ENCODE peak calls at places on chromosomes 5 and 9, in seven cellular contexts. Y, K, G, M, C, R and F are unnamed samples.

GRCh38 chr5:51832934-51833470 is 449.8 kb downstream of the ISL1 start:
- DNase-seq in Y (no peak), K (no peak), G (no peak), M (no peak), C (no peak), R (no peak), F (no peak)

GRCh38 chr9:137454506-137455360 is 4.4 kb downstream of the NSMF start:
- DNase-seq in Y (no peak), K (no peak), G (no peak), M (peak; percentile 72), C (peak; percentile 80), R (no peak), F (no peak)

GRCh38 chr9:3342159-3342777 is 183.5 kb downstream of the RFX3 start:
- DNase-seq in Y (no peak), K (no peak), G (no peak), M (no peak), C (no peak), R (no peak), F (no peak)

GRCh38 chr5:178590141-178590923 is at the start of gene COL23A1:
- DNase-seq in Y (no peak), K (peak; percentile 60), G (no peak), M (peak; percentile 40), C (peak; percentile 89), R (no peak), F (no peak)

GRCh38 chr9:122998448-122998847 is 35.0 kb upstream of the GPR21 start:
- DNase-seq in Y (no peak), K (no peak), G (no peak), M (no peak), C (no peak), R (no peak), F (no peak)

GRCh38 chr9:85118990-85119755 is 449.6 kb downstream of the NTRK2 start:
- DNase-seq in Y (no peak), K (no peak), G (no peak), M (no peak), C (no peak), R (no peak), F (no peak)

GRCh38 chr9:81264516-81264915 is 424.8 kb downstream of the TLE1 start:
- DNase-seq in Y (no peak), K (no peak), G (no peak), M (no peak), C (no peak), R (no peak), F (no peak)

GRCh38 chr5:180129291-180130190 is 58.0 kb upstream of the RNF130 start:
- DNase-seq in Y (no peak), K (peak; percentile 8), G (no peak), M (no peak), C (no peak), R (no peak), F (no peak)

GRCh38 chr5:3177338-3177737 is 418.3 kb upstream of the IRX1 start:
- DNase-seq in Y (no peak), K (no peak), G (no peak), M (no peak), C (no peak), R (no peak), F (no peak)

GRCh38 chr5:32076699-32077695 is 97.1 kb downstream of the GOLPH3 start:
- DNase-seq in Y (peak; percentile 10), K (peak; percentile 68), G (peak; percentile 42), M (peak; percentile 68), C (no peak), R (peak; percentile 48), F (no peak)

GRCh38 chr9:130213898-130214761 is 41.9 kb downstream of the NCS1 start:
- DNase-seq in Y (no peak), K (no peak), G (no peak), M (no peak), C (peak; percentile 49), R (peak; percentile 36), F (no peak)

GRCh38 chr5:167587768-167588167 is 703.7 kb upstream of the WWC1 start:
- DNase-seq in Y (no peak), K (no peak), G (peak; percentile 16), M (peak; percentile 12), C (no peak), R (no peak), F (no peak)

GRCh38 chr5:154862766-154863165 is 4.3 kb downstream of the CNOT8 start:
- DNase-seq in Y (no peak), K (no peak), G (no peak), M (no peak), C (no peak), R (no peak), F (no peak)

GRCh38 chr5:65103674-65104035 is 334.9 kb downstream of the CWC27 start:
- DNase-seq in Y (no peak), K (no peak), G (no peak), M (peak; percentile 3), C (no peak), R (no peak), F (no peak)

GRCh38 chr5:65102501-65102825 is 333.7 kb downstream of the CWC27 start:
- DNase-seq in Y (no peak), K (no peak), G (no peak), M (no peak), C (no peak), R (no peak), F (no peak)

GRCh38 chr5:65104831-65105230 is 336.1 kb downstream of the CWC27 start:
- DNase-seq in Y (no peak), K (no peak), G (no peak), M (no peak), C (no peak), R (no peak), F (no peak)

GRCh38 chr5:65101706-65102105 is 333.0 kb downstream of the CWC27 start:
- DNase-seq in Y (no peak), K (no peak), G (no peak), M (no peak), C (no peak), R (no peak), F (no peak)

GRCh38 chr5:65102826-65103673 is 334.3 kb downstream of the CWC27 start:
- DNase-seq in Y (peak; percentile 13), K (peak; percentile 11), G (no peak), M (peak; percentile 65), C (peak; percentile 88), R (peak; percentile 25), F (peak; percentile 4)
- TF ChIP-seq CTCF in Y (peak; percentile 18), K (no peak), G (no peak), M (no peak), C (no peak), R (no peak), F (peak; percentile 20)

GRCh38 chr5:45680950-45681349 is 15.2 kb downstream of the HCN1 start:
- DNase-seq in Y (no peak), K (no peak), G (no peak), M (no peak), C (no peak), R (no peak), F (no peak)
- TF ChIP-seq CTCF in Y (no peak), K (no peak), G (no peak), M (no peak), C (no peak), R (no peak), F (no peak)

DNA sequence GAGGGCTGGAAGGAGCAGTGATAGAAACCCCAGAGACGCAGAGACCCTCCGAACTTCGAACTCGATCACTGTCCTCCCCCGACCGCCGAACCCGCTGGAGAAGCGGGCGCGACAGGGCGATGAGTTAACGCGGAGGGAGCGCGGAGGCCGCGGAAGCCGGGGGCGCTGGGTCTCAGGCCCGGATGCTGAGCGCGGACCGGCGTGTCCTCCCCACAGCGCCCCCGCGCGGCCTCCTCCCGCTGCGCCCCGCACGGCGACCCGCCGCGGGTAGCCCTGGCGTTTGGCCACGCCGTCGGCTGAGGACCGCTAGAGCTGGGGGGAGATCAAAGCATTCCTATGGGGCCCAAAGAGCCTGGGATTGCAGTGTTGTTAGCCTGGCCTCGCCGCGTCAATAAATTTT is 7.7 kb upstream of the DMRT2 start:
- DNase-seq in Y (no peak), K (no peak), G (no peak), M (peak; percentile 46), C (peak; percentile 78), R (no peak), F (no peak)
- TF ChIP-seq CTCF in Y (peak; percentile 39), K (peak; percentile 60), G (peak; percentile 27), M (peak; percentile 43), C (no peak), R (no peak), F (peak; percentile 22)

DNA sequence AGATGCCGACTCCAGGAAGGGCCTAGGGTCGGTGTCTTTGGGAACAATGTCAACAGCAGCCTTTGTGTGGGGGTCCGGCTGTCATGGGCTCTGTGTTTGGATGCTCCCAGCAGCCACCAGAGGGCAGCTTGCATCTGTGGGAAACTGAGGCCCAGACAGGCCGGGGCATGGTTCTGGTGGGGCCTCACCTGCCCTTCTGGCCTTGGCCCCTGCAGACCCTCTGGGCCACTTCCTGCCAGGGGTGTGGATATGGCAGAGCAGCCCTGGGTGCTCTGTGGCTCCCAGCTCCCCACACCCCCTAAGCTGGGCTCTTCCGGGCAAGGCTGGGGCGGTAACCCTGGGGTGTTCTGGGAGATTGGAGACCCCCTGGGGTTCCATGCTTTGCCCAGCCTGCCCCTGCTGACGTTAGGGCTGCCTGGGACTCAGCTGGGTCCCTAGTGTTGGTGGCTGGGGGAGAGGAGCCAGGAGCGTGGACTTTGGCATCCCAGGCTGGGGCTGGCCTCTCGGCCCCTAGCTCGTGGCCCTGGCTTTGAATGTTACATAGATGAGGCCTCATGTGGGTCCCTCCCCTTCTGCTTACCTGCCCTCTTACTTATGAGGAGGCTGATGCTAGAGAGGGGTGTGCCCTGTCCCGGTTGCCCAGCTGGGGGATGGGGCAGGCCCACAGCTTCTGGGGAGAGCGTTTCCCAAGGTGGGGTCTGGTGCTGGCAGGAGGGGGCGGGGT is 38.3 kb downstream of the RXRA start:
- DNase-seq in Y (no peak), K (no peak), G (no peak), M (no peak), C (no peak), R (no peak), F (no peak)
- TF ChIP-seq CTCF in Y (peak; percentile 44), K (peak; percentile 51), G (no peak), M (no peak), C (no peak), R (no peak), F (no peak)